ENCODE peak calls at places on chromosomes 7 and 10, in seven cellular contexts. One of them, this sample, is unnamed.

GRCh38 chr7:136000288-136000913 is 23.2 kb upstream of the MTPN start:
- DNase-seq in stimulated activated CD4-positive, alpha-beta T cell treated with anti-CD3 and anti-CD28 coated beads, Interleukin-4, amount 100 ng/mL, for 1 hour: no peak
- DNase-seq in GM10248: no peak
- DNase-seq in IMR-90: peak; percentile 33
- DNase-seq in H54: no peak
- DNase-seq in memory B cell: no peak
- DNase-seq in mammary epithelial cell: no peak
- DNase-seq in this sample: no peak

GRCh38 chr10:93352638-93353383 is 129.3 kb downstream of the MYOF start:
- DNase-seq in stimulated activated CD4-positive, alpha-beta T cell treated with anti-CD3 and anti-CD28 coated beads, Interleukin-4, amount 100 ng/mL, for 1 hour: no peak
- DNase-seq in GM10248: peak; percentile 48
- DNase-seq in IMR-90: peak; percentile 52
- DNase-seq in H54: peak; percentile 39
- DNase-seq in memory B cell: no peak
- DNase-seq in mammary epithelial cell: no peak
- DNase-seq in this sample: no peak

GRCh38 chr7:94344826-94345225 is 49.9 kb upstream of the COL1A2 start:
- DNase-seq in stimulated activated CD4-positive, alpha-beta T cell treated with anti-CD3 and anti-CD28 coated beads, Interleukin-4, amount 100 ng/mL, for 1 hour: no peak
- DNase-seq in GM10248: no peak
- DNase-seq in IMR-90: peak; percentile 61
- DNase-seq in H54: no peak
- DNase-seq in memory B cell: no peak
- DNase-seq in mammary epithelial cell: peak; percentile 12
- DNase-seq in this sample: no peak

GRCh38 chr7:80095545-80095944 is 39.1 kb upstream of the GNAI1 start:
- DNase-seq in stimulated activated CD4-positive, alpha-beta T cell treated with anti-CD3 and anti-CD28 coated beads, Interleukin-4, amount 100 ng/mL, for 1 hour: no peak
- DNase-seq in GM10248: no peak
- DNase-seq in IMR-90: peak; percentile 29
- DNase-seq in H54: no peak
- DNase-seq in memory B cell: no peak
- DNase-seq in mammary epithelial cell: no peak
- DNase-seq in this sample: no peak

GRCh38 chr10:124612611-124613498 is 131.3 kb downstream of the FAM53B start:
- DNase-seq in stimulated activated CD4-positive, alpha-beta T cell treated with anti-CD3 and anti-CD28 coated beads, Interleukin-4, amount 100 ng/mL, for 1 hour: peak; percentile 17
- DNase-seq in GM10248: no peak
- DNase-seq in IMR-90: peak; percentile 15
- DNase-seq in H54: peak; percentile 52
- DNase-seq in memory B cell: no peak
- DNase-seq in mammary epithelial cell: no peak
- DNase-seq in this sample: peak; percentile 63

GRCh38 chr7:142301299-142301698 is 43.4 kb upstream of the PRSS58 start:
- DNase-seq in stimulated activated CD4-positive, alpha-beta T cell treated with anti-CD3 and anti-CD28 coated beads, Interleukin-4, amount 100 ng/mL, for 1 hour: no peak
- DNase-seq in GM10248: no peak
- DNase-seq in IMR-90: no peak
- DNase-seq in H54: no peak
- DNase-seq in memory B cell: no peak
- DNase-seq in mammary epithelial cell: no peak
- DNase-seq in this sample: no peak

GRCh38 chr7:5139998-5140397 is 50.0 kb upstream of the WIPI2 start:
- DNase-seq in stimulated activated CD4-positive, alpha-beta T cell treated with anti-CD3 and anti-CD28 coated beads, Interleukin-4, amount 100 ng/mL, for 1 hour: peak; percentile 16
- DNase-seq in GM10248: peak; percentile 45
- DNase-seq in IMR-90: peak; percentile 9
- DNase-seq in H54: no peak
- DNase-seq in memory B cell: peak; percentile 14
- DNase-seq in mammary epithelial cell: no peak
- DNase-seq in this sample: no peak

GRCh38 chr7:97342512-97342911 is 225.0 kb downstream of the SDHAF3 start:
- DNase-seq in stimulated activated CD4-positive, alpha-beta T cell treated with anti-CD3 and anti-CD28 coated beads, Interleukin-4, amount 100 ng/mL, for 1 hour: no peak
- DNase-seq in GM10248: no peak
- DNase-seq in IMR-90: no peak
- DNase-seq in H54: no peak
- DNase-seq in memory B cell: no peak
- DNase-seq in mammary epithelial cell: no peak
- DNase-seq in this sample: no peak

GRCh38 chr10:11595395-11595692 is 16.1 kb downstream of the USP6NL start:
- DNase-seq in stimulated activated CD4-positive, alpha-beta T cell treated with anti-CD3 and anti-CD28 coated beads, Interleukin-4, amount 100 ng/mL, for 1 hour: no peak
- DNase-seq in GM10248: no peak
- DNase-seq in IMR-90: peak; percentile 74
- DNase-seq in H54: no peak
- DNase-seq in memory B cell: no peak
- DNase-seq in mammary epithelial cell: peak; percentile 18
- DNase-seq in this sample: no peak

GRCh38 chr10:29535012-29535777 is 99.6 kb downstream of the SVIL start:
- DNase-seq in stimulated activated CD4-positive, alpha-beta T cell treated with anti-CD3 and anti-CD28 coated beads, Interleukin-4, amount 100 ng/mL, for 1 hour: no peak
- DNase-seq in GM10248: no peak
- DNase-seq in IMR-90: peak; percentile 88
- DNase-seq in H54: peak; percentile 53
- DNase-seq in memory B cell: no peak
- DNase-seq in mammary epithelial cell: peak; percentile 83
- DNase-seq in this sample: peak; percentile 63

GRCh38 chr10:73117976-73118743 is 7.9 kb downstream of the NUDT13 start:
- DNase-seq in stimulated activated CD4-positive, alpha-beta T cell treated with anti-CD3 and anti-CD28 coated beads, Interleukin-4, amount 100 ng/mL, for 1 hour: no peak
- DNase-seq in GM10248: peak; percentile 71
- DNase-seq in IMR-90: peak; percentile 67
- DNase-seq in H54: no peak
- DNase-seq in memory B cell: no peak
- DNase-seq in mammary epithelial cell: peak; percentile 70
- DNase-seq in this sample: no peak

GRCh38 chr10:84195044-84195830 is 900 bp downstream of the CDHR1 start:
- DNase-seq in stimulated activated CD4-positive, alpha-beta T cell treated with anti-CD3 and anti-CD28 coated beads, Interleukin-4, amount 100 ng/mL, for 1 hour: no peak
- DNase-seq in GM10248: no peak
- DNase-seq in IMR-90: no peak
- DNase-seq in H54: no peak
- DNase-seq in memory B cell: no peak
- DNase-seq in mammary epithelial cell: no peak
- DNase-seq in this sample: no peak

GRCh38 chr10:73655257-73655989 is 406 bp downstream of the SYNPO2L start:
- DNase-seq in stimulated activated CD4-positive, alpha-beta T cell treated with anti-CD3 and anti-CD28 coated beads, Interleukin-4, amount 100 ng/mL, for 1 hour: no peak
- DNase-seq in GM10248: peak; percentile 48
- DNase-seq in IMR-90: no peak
- DNase-seq in H54: no peak
- DNase-seq in memory B cell: no peak
- DNase-seq in mammary epithelial cell: no peak
- DNase-seq in this sample: no peak

GRCh38 chr7:133053321-133053891 is 28.5 kb downstream of the CHCHD3 start:
- DNase-seq in stimulated activated CD4-positive, alpha-beta T cell treated with anti-CD3 and anti-CD28 coated beads, Interleukin-4, amount 100 ng/mL, for 1 hour: no peak
- DNase-seq in GM10248: peak; percentile 24
- DNase-seq in IMR-90: peak; percentile 97
- DNase-seq in H54: peak; percentile 39
- DNase-seq in memory B cell: no peak
- DNase-seq in mammary epithelial cell: peak; percentile 94
- DNase-seq in this sample: no peak

GRCh38 chr10:93437946-93438795 is 44.0 kb downstream of the MYOF start:
- DNase-seq in stimulated activated CD4-positive, alpha-beta T cell treated with anti-CD3 and anti-CD28 coated beads, Interleukin-4, amount 100 ng/mL, for 1 hour: no peak
- DNase-seq in GM10248: no peak
- DNase-seq in IMR-90: peak; percentile 73
- DNase-seq in H54: no peak
- DNase-seq in memory B cell: no peak
- DNase-seq in mammary epithelial cell: peak; percentile 33
- DNase-seq in this sample: no peak

GRCh38 chr10:79295593-79295992 is 51.7 kb upstream of the PPIF start:
- DNase-seq in stimulated activated CD4-positive, alpha-beta T cell treated with anti-CD3 and anti-CD28 coated beads, Interleukin-4, amount 100 ng/mL, for 1 hour: no peak
- DNase-seq in GM10248: no peak
- DNase-seq in IMR-90: no peak
- DNase-seq in H54: no peak
- DNase-seq in memory B cell: no peak
- DNase-seq in mammary epithelial cell: peak; percentile 28
- DNase-seq in this sample: peak; percentile 78

GRCh38 chr7:130421685-130422084 is 19.1 kb downstream of the CEP41 start:
- DNase-seq in stimulated activated CD4-positive, alpha-beta T cell treated with anti-CD3 and anti-CD28 coated beads, Interleukin-4, amount 100 ng/mL, for 1 hour: no peak
- DNase-seq in GM10248: no peak
- DNase-seq in IMR-90: peak; percentile 37
- DNase-seq in H54: no peak
- DNase-seq in memory B cell: no peak
- DNase-seq in mammary epithelial cell: peak; percentile 51
- DNase-seq in this sample: no peak

GRCh38 chr7:901388-902154 is 25.2 kb downstream of the GET4 start:
- DNase-seq in stimulated activated CD4-positive, alpha-beta T cell treated with anti-CD3 and anti-CD28 coated beads, Interleukin-4, amount 100 ng/mL, for 1 hour: peak; percentile 58
- DNase-seq in GM10248: peak; percentile 87
- DNase-seq in IMR-90: peak; percentile 82
- DNase-seq in H54: peak; percentile 100
- DNase-seq in memory B cell: no peak
- DNase-seq in mammary epithelial cell: peak; percentile 57
- DNase-seq in this sample: peak; percentile 92

GRCh38 chr7:148700693-148701092 is 2.0 kb downstream of the CUL1 start:
- DNase-seq in stimulated activated CD4-positive, alpha-beta T cell treated with anti-CD3 and anti-CD28 coated beads, Interleukin-4, amount 100 ng/mL, for 1 hour: peak; percentile 54
- DNase-seq in GM10248: no peak
- DNase-seq in IMR-90: peak; percentile 50
- DNase-seq in H54: no peak
- DNase-seq in memory B cell: no peak
- DNase-seq in mammary epithelial cell: no peak
- DNase-seq in this sample: no peak

GRCh38 chr10:101285519-101286070 is 56.3 kb upstream of the LBX1 start:
- DNase-seq in stimulated activated CD4-positive, alpha-beta T cell treated with anti-CD3 and anti-CD28 coated beads, Interleukin-4, amount 100 ng/mL, for 1 hour: no peak
- DNase-seq in GM10248: no peak
- DNase-seq in IMR-90: no peak
- DNase-seq in H54: no peak
- DNase-seq in memory B cell: no peak
- DNase-seq in mammary epithelial cell: no peak
- DNase-seq in this sample: no peak

GRCh38 chr10:71029411-71029881 is 141.1 kb upstream of the PCBD1 start:
- DNase-seq in stimulated activated CD4-positive, alpha-beta T cell treated with anti-CD3 and anti-CD28 coated beads, Interleukin-4, amount 100 ng/mL, for 1 hour: no peak
- DNase-seq in GM10248: no peak
- DNase-seq in IMR-90: no peak
- DNase-seq in H54: no peak
- DNase-seq in memory B cell: no peak
- DNase-seq in mammary epithelial cell: peak; percentile 53
- DNase-seq in this sample: no peak

GRCh38 chr7:119896386-119896785 is 376.6 kb upstream of the KCND2 start:
- DNase-seq in stimulated activated CD4-positive, alpha-beta T cell treated with anti-CD3 and anti-CD28 coated beads, Interleukin-4, amount 100 ng/mL, for 1 hour: no peak
- DNase-seq in GM10248: no peak
- DNase-seq in IMR-90: no peak
- DNase-seq in H54: no peak
- DNase-seq in memory B cell: no peak
- DNase-seq in mammary epithelial cell: no peak
- DNase-seq in this sample: no peak

GRCh38 chr7:15323545-15323944 is 238.3 kb downstream of the AGMO start:
- DNase-seq in stimulated activated CD4-positive, alpha-beta T cell treated with anti-CD3 and anti-CD28 coated beads, Interleukin-4, amount 100 ng/mL, for 1 hour: no peak
- DNase-seq in GM10248: no peak
- DNase-seq in IMR-90: no peak
- DNase-seq in H54: no peak
- DNase-seq in memory B cell: no peak
- DNase-seq in mammary epithelial cell: no peak
- DNase-seq in this sample: no peak

GRCh38 chr7:68576366-68576765 is 1021.9 kb upstream of the AUTS2 start:
- DNase-seq in stimulated activated CD4-positive, alpha-beta T cell treated with anti-CD3 and anti-CD28 coated beads, Interleukin-4, amount 100 ng/mL, for 1 hour: no peak
- DNase-seq in GM10248: no peak
- DNase-seq in IMR-90: no peak
- DNase-seq in H54: no peak
- DNase-seq in memory B cell: no peak
- DNase-seq in mammary epithelial cell: no peak
- DNase-seq in this sample: no peak

GRCh38 chr7:157250605-157251228 is 86.1 kb upstream of the DNAJB6 start:
- DNase-seq in stimulated activated CD4-positive, alpha-beta T cell treated with anti-CD3 and anti-CD28 coated beads, Interleukin-4, amount 100 ng/mL, for 1 hour: peak; percentile 34
- DNase-seq in GM10248: peak; percentile 65
- DNase-seq in IMR-90: peak; percentile 66
- DNase-seq in H54: no peak
- DNase-seq in memory B cell: peak; percentile 50
- DNase-seq in mammary epithelial cell: peak; percentile 51
- DNase-seq in this sample: no peak

GRCh38 chr7:128084896-128085608 is 53.8 kb upstream of the LRRC4 start:
- DNase-seq in stimulated activated CD4-positive, alpha-beta T cell treated with anti-CD3 and anti-CD28 coated beads, Interleukin-4, amount 100 ng/mL, for 1 hour: no peak
- DNase-seq in GM10248: no peak
- DNase-seq in IMR-90: peak; percentile 77
- DNase-seq in H54: no peak
- DNase-seq in memory B cell: no peak
- DNase-seq in mammary epithelial cell: no peak
- DNase-seq in this sample: no peak

GRCh38 chr7:7693881-7694280 is 24.5 kb downstream of the RPA3 start:
- DNase-seq in stimulated activated CD4-positive, alpha-beta T cell treated with anti-CD3 and anti-CD28 coated beads, Interleukin-4, amount 100 ng/mL, for 1 hour: no peak
- DNase-seq in GM10248: no peak
- DNase-seq in IMR-90: peak; percentile 92
- DNase-seq in H54: peak; percentile 9
- DNase-seq in memory B cell: no peak
- DNase-seq in mammary epithelial cell: peak; percentile 80
- DNase-seq in this sample: no peak

GRCh38 chr7:140144821-140145220 is 32.0 kb downstream of the KDM7A start:
- DNase-seq in stimulated activated CD4-positive, alpha-beta T cell treated with anti-CD3 and anti-CD28 coated beads, Interleukin-4, amount 100 ng/mL, for 1 hour: no peak
- DNase-seq in GM10248: no peak
- DNase-seq in IMR-90: no peak
- DNase-seq in H54: no peak
- DNase-seq in memory B cell: no peak
- DNase-seq in mammary epithelial cell: no peak
- DNase-seq in this sample: no peak

GRCh38 chr7:1372671-1373379 is 86.4 kb downstream of the MICALL2 start:
- DNase-seq in stimulated activated CD4-positive, alpha-beta T cell treated with anti-CD3 and anti-CD28 coated beads, Interleukin-4, amount 100 ng/mL, for 1 hour: no peak
- DNase-seq in GM10248: no peak
- DNase-seq in IMR-90: no peak
- DNase-seq in H54: no peak
- DNase-seq in memory B cell: no peak
- DNase-seq in mammary epithelial cell: no peak
- DNase-seq in this sample: peak; percentile 51

GRCh38 chr7:84218681-84219080 is 24.1 kb upstream of the SEMA3A start:
- DNase-seq in stimulated activated CD4-positive, alpha-beta T cell treated with anti-CD3 and anti-CD28 coated beads, Interleukin-4, amount 100 ng/mL, for 1 hour: no peak
- DNase-seq in GM10248: no peak
- DNase-seq in IMR-90: peak; percentile 84
- DNase-seq in H54: no peak
- DNase-seq in memory B cell: no peak
- DNase-seq in mammary epithelial cell: peak; percentile 49
- DNase-seq in this sample: no peak

GRCh38 chr7:1708640-1709249 is 38.7 kb downstream of the ELFN1 start:
- DNase-seq in stimulated activated CD4-positive, alpha-beta T cell treated with anti-CD3 and anti-CD28 coated beads, Interleukin-4, amount 100 ng/mL, for 1 hour: no peak
- DNase-seq in GM10248: no peak
- DNase-seq in IMR-90: no peak
- DNase-seq in H54: no peak
- DNase-seq in memory B cell: no peak
- DNase-seq in mammary epithelial cell: no peak
- DNase-seq in this sample: peak; percentile 29

GRCh38 chr10:117221156-117221711 is 19.7 kb upstream of the SLC18A2 start:
- DNase-seq in stimulated activated CD4-positive, alpha-beta T cell treated with anti-CD3 and anti-CD28 coated beads, Interleukin-4, amount 100 ng/mL, for 1 hour: no peak
- DNase-seq in GM10248: no peak
- DNase-seq in IMR-90: peak; percentile 1
- DNase-seq in H54: peak; percentile 77
- DNase-seq in memory B cell: no peak
- DNase-seq in mammary epithelial cell: peak; percentile 65
- DNase-seq in this sample: peak; percentile 58

GRCh38 chr10:122301055-122301810 is 30.1 kb downstream of the BTBD16 start:
- DNase-seq in stimulated activated CD4-positive, alpha-beta T cell treated with anti-CD3 and anti-CD28 coated beads, Interleukin-4, amount 100 ng/mL, for 1 hour: no peak
- DNase-seq in GM10248: no peak
- DNase-seq in IMR-90: peak; percentile 38
- DNase-seq in H54: peak; percentile 49
- DNase-seq in memory B cell: no peak
- DNase-seq in mammary epithelial cell: no peak
- DNase-seq in this sample: no peak

GRCh38 chr7:43535031-43535451 is 47.9 kb upstream of the STK17A start:
- DNase-seq in stimulated activated CD4-positive, alpha-beta T cell treated with anti-CD3 and anti-CD28 coated beads, Interleukin-4, amount 100 ng/mL, for 1 hour: no peak
- DNase-seq in GM10248: no peak
- DNase-seq in IMR-90: no peak
- DNase-seq in H54: no peak
- DNase-seq in memory B cell: no peak
- DNase-seq in mammary epithelial cell: no peak
- DNase-seq in this sample: no peak

GRCh38 chr10:33376976-33377657 is 42.6 kb upstream of the NRP1 start:
- DNase-seq in stimulated activated CD4-positive, alpha-beta T cell treated with anti-CD3 and anti-CD28 coated beads, Interleukin-4, amount 100 ng/mL, for 1 hour: no peak
- DNase-seq in GM10248: no peak
- DNase-seq in IMR-90: peak; percentile 85
- DNase-seq in H54: no peak
- DNase-seq in memory B cell: no peak
- DNase-seq in mammary epithelial cell: peak; percentile 82
- DNase-seq in this sample: no peak

GRCh38 chr10:63665765-63666164 is 144.6 kb downstream of the REEP3 start:
- DNase-seq in stimulated activated CD4-positive, alpha-beta T cell treated with anti-CD3 and anti-CD28 coated beads, Interleukin-4, amount 100 ng/mL, for 1 hour: no peak
- DNase-seq in GM10248: no peak
- DNase-seq in IMR-90: peak; percentile 20
- DNase-seq in H54: no peak
- DNase-seq in memory B cell: no peak
- DNase-seq in mammary epithelial cell: no peak
- DNase-seq in this sample: no peak